ENCODE peak calls at places on chromosomes 5 and 9, in six cellular contexts. P is HCT116, B is H1, A is K562, U is HepG2, E is GM12878. Q is an unnamed sample.

GRCh38 chr9:109182940-109183798 is 16.1 kb upstream of the FRRS1L start:
- DNase-seq in B (no peak), A (peak; percentile 47), P (peak; percentile 47), U (peak; percentile 81), E (no peak), Q (peak; percentile 76)

GRCh38 chr9:21967169-21967568 is 27.0 kb downstream of the CDKN2A start:
- DNase-seq in B (no peak), E (no peak), A (no peak), P (no peak), U (no peak), Q (no peak)

GRCh38 chr5:113719549-113719948 is 206.1 kb downstream of the YTHDC2 start:
- DNase-seq in E (no peak), A (no peak), U (no peak), B (no peak), P (no peak), Q (no peak)

GRCh38 chr5:108747111-108748009 is at the start of gene FER:
- DNase-seq in P (peak; percentile 75), B (no peak), A (peak; percentile 39), E (peak; percentile 58), U (peak; percentile 12), Q (peak; percentile 39)

GRCh38 chr9:7976167-7976755 is 176.7 kb upstream of the DMAC1 start:
- DNase-seq in E (peak; percentile 89), U (no peak), B (no peak), A (no peak), P (no peak), Q (no peak)

GRCh38 chr5:135013947-135014570 is 20.0 kb downstream of the PITX1 start:
- DNase-seq in A (no peak), U (peak; percentile 23), P (no peak), B (no peak), E (no peak), Q (peak; percentile 86)

GRCh38 chr9:31730398-31730797 is 654.0 kb upstream of the ACO1 start:
- DNase-seq in E (no peak), A (no peak), B (no peak), U (no peak), P (no peak), Q (no peak)

GRCh38 chr9:135463140-135463539 is 16.4 kb upstream of the PPP1R26 start:
- DNase-seq in U (no peak), B (no peak), A (peak; percentile 48), E (no peak), P (peak; percentile 89), Q (no peak)

GRCh38 chr5:172251419-172251818 is 32.1 kb downstream of the UBTD2 start:
- DNase-seq in P (no peak), A (no peak), E (no peak), U (no peak), B (no peak), Q (no peak)

GRCh38 chr5:97541864-97542263 is 358.8 kb upstream of the RIOK2 start:
- DNase-seq in U (no peak), B (no peak), E (no peak), A (no peak), P (no peak), Q (no peak)

GRCh38 chr9:127108182-127108876 is 14.1 kb downstream of the ANGPTL2 start:
- DNase-seq in U (no peak), E (no peak), P (no peak), B (no peak), A (no peak), Q (no peak)

GRCh38 chr9:129597355-129598088 is 23.4 kb downstream of the C9orf50 start:
- DNase-seq in E (no peak), U (peak; percentile 93), A (no peak), B (no peak), P (peak; percentile 86), Q (no peak)

GRCh38 chr5:36462295-36463021 is 143.9 kb upstream of the SLC1A3 start:
- DNase-seq in U (no peak), B (no peak), A (no peak), E (no peak), P (no peak), Q (no peak)

GRCh38 chr9:75467141-75467540 is 378.8 kb downstream of the OSTF1 start:
- DNase-seq in E (no peak), P (no peak), A (no peak), U (no peak), B (no peak), Q (no peak)

GRCh38 chr5:40853632-40854192 is 12.5 kb downstream of the CARD6 start:
- DNase-seq in E (no peak), B (no peak), A (no peak), P (no peak), U (no peak), Q (no peak)

GRCh38 chr5:59296317-59297264 is 596.9 kb downstream of the PDE4D start:
- DNase-seq in E (no peak), P (no peak), A (no peak), U (peak; percentile 43), B (no peak), Q (no peak)

GRCh38 chr5:80406980-80407734 is 707 bp upstream of the ZFYVE16 start:
- DNase-seq in P (no peak), E (no peak), A (no peak), B (no peak), U (peak; percentile 80), Q (peak; percentile 7)

GRCh38 chr9:115216873-115217272 is 98.9 kb upstream of the TNC start:
- DNase-seq in A (no peak), P (no peak), U (no peak), E (no peak), B (no peak), Q (no peak)

GRCh38 chr9:115212832-115213231 is 94.9 kb upstream of the TNC start:
- DNase-seq in E (no peak), P (no peak), B (no peak), A (no peak), U (no peak), Q (no peak)

GRCh38 chr9:115211413-115212204 is 93.7 kb upstream of the TNC start:
- DNase-seq in B (no peak), P (no peak), A (no peak), E (peak; percentile 68), U (no peak), Q (no peak)

GRCh38 chr9:115210699-115211098 is 92.7 kb upstream of the TNC start:
- DNase-seq in P (no peak), A (no peak), B (no peak), E (no peak), U (no peak), Q (no peak)

GRCh38 chr9:115213777-115214428 is 95.9 kb upstream of the TNC start:
- DNase-seq in E (no peak), U (no peak), B (no peak), P (no peak), A (no peak), Q (no peak)
- TF ChIP-seq JUND in E (no peak), U (no peak), B (no peak), P (no peak), A (no peak), Q (no peak)

GRCh38 chr9:91580136-91580535 is 156.5 kb upstream of the NFIL3 start:
- DNase-seq in A (no peak), B (no peak), U (no peak), P (no peak), E (no peak), Q (peak; percentile 24)
- TF ChIP-seq JUND in A (no peak), B (no peak), U (no peak), P (no peak), E (no peak), Q (no peak)

GRCh38 chr5:119435436-119436132 is 16.7 kb upstream of the HSD17B4 start:
- DNase-seq in B (no peak), P (no peak), U (peak; percentile 55), A (peak; percentile 31), E (peak; percentile 44), Q (no peak)
- TF ChIP-seq JUND in B (no peak), P (no peak), U (no peak), A (peak; percentile 4), E (no peak), Q (no peak)

GRCh38 chr5:117954341-117954740 is 1034.0 kb downstream of the DTWD2 start:
- DNase-seq in B (no peak), E (no peak), A (no peak), U (no peak), P (no peak), Q (no peak)
- TF ChIP-seq JUND in B (no peak), E (no peak), A (no peak), U (no peak), P (no peak), Q (no peak)

Q was measured in T47D.